ENCODE peak calls at places on chromosomes 7 and 10, in six cellular contexts. One of them, this sample, is unnamed.

GRCh38 chr10:11707936-11708335 is 34.2 kb upstream of the ECHDC3 start:
- DNase-seq in tibial artery: no peak
- DNase-seq in CD8-positive, alpha-beta T cell: no peak
- DNase-seq in activated CD4-positive, alpha-beta T cell treated with anti-CD3 and anti-CD28 coated beads, Interleukin-2, amount 10 ng/mL, durations not matched to agents 7 days and 5 days: no peak
- DNase-seq in lung microvascular endothelial cell: no peak
- DNase-seq in neural crest cell: no peak
- DNase-seq in this sample: no peak

GRCh38 chr10:129758180-129758579 is 205.9 kb downstream of the EBF3 start:
- DNase-seq in tibial artery: no peak
- DNase-seq in CD8-positive, alpha-beta T cell: no peak
- DNase-seq in activated CD4-positive, alpha-beta T cell treated with anti-CD3 and anti-CD28 coated beads, Interleukin-2, amount 10 ng/mL, durations not matched to agents 7 days and 5 days: peak; percentile 1
- DNase-seq in lung microvascular endothelial cell: no peak
- DNase-seq in neural crest cell: no peak
- DNase-seq in this sample: no peak

GRCh38 chr7:71477441-71477840 is 345.5 kb downstream of the GALNT17 start:
- DNase-seq in tibial artery: no peak
- DNase-seq in CD8-positive, alpha-beta T cell: no peak
- DNase-seq in activated CD4-positive, alpha-beta T cell treated with anti-CD3 and anti-CD28 coated beads, Interleukin-2, amount 10 ng/mL, durations not matched to agents 7 days and 5 days: no peak
- DNase-seq in lung microvascular endothelial cell: no peak
- DNase-seq in neural crest cell: no peak
- DNase-seq in this sample: no peak

GRCh38 chr10:93790454-93790853 is 32.7 kb downstream of the LGI1 start:
- DNase-seq in tibial artery: no peak
- DNase-seq in CD8-positive, alpha-beta T cell: no peak
- DNase-seq in activated CD4-positive, alpha-beta T cell treated with anti-CD3 and anti-CD28 coated beads, Interleukin-2, amount 10 ng/mL, durations not matched to agents 7 days and 5 days: no peak
- DNase-seq in lung microvascular endothelial cell: no peak
- DNase-seq in neural crest cell: no peak
- DNase-seq in this sample: no peak

GRCh38 chr7:108813247-108814014 is 243.8 kb downstream of the DNAJB9 start:
- DNase-seq in tibial artery: no peak
- DNase-seq in CD8-positive, alpha-beta T cell: no peak
- DNase-seq in activated CD4-positive, alpha-beta T cell treated with anti-CD3 and anti-CD28 coated beads, Interleukin-2, amount 10 ng/mL, durations not matched to agents 7 days and 5 days: no peak
- DNase-seq in lung microvascular endothelial cell: no peak
- DNase-seq in neural crest cell: no peak
- DNase-seq in this sample: no peak

GRCh38 chr10:90407116-90407515 is 450.7 kb downstream of the HTR7 start:
- DNase-seq in tibial artery: no peak
- DNase-seq in CD8-positive, alpha-beta T cell: no peak
- DNase-seq in activated CD4-positive, alpha-beta T cell treated with anti-CD3 and anti-CD28 coated beads, Interleukin-2, amount 10 ng/mL, durations not matched to agents 7 days and 5 days: no peak
- DNase-seq in lung microvascular endothelial cell: no peak
- DNase-seq in neural crest cell: no peak
- DNase-seq in this sample: no peak

GRCh38 chr7:88693131-88693530 is 66.4 kb upstream of the ZNF804B start:
- DNase-seq in tibial artery: no peak
- DNase-seq in CD8-positive, alpha-beta T cell: no peak
- DNase-seq in activated CD4-positive, alpha-beta T cell treated with anti-CD3 and anti-CD28 coated beads, Interleukin-2, amount 10 ng/mL, durations not matched to agents 7 days and 5 days: no peak
- DNase-seq in lung microvascular endothelial cell: no peak
- DNase-seq in neural crest cell: no peak
- DNase-seq in this sample: no peak

GRCh38 chr10:819326-819725 is 112.2 kb downstream of the LARP4B start:
- DNase-seq in tibial artery: no peak
- DNase-seq in CD8-positive, alpha-beta T cell: no peak
- DNase-seq in activated CD4-positive, alpha-beta T cell treated with anti-CD3 and anti-CD28 coated beads, Interleukin-2, amount 10 ng/mL, durations not matched to agents 7 days and 5 days: no peak
- DNase-seq in lung microvascular endothelial cell: peak; percentile 50
- DNase-seq in neural crest cell: no peak
- DNase-seq in this sample: no peak

GRCh38 chr10:46223064-46223480 is 63.7 kb upstream of the ANTXRL start:
- DNase-seq in tibial artery: no peak
- DNase-seq in CD8-positive, alpha-beta T cell: peak; percentile 19
- DNase-seq in activated CD4-positive, alpha-beta T cell treated with anti-CD3 and anti-CD28 coated beads, Interleukin-2, amount 10 ng/mL, durations not matched to agents 7 days and 5 days: peak; percentile 30
- DNase-seq in lung microvascular endothelial cell: no peak
- DNase-seq in neural crest cell: no peak
- DNase-seq in this sample: no peak

GRCh38 chr7:40499718-40500117 is 364.9 kb downstream of the SUGCT start:
- DNase-seq in tibial artery: no peak
- DNase-seq in CD8-positive, alpha-beta T cell: no peak
- DNase-seq in activated CD4-positive, alpha-beta T cell treated with anti-CD3 and anti-CD28 coated beads, Interleukin-2, amount 10 ng/mL, durations not matched to agents 7 days and 5 days: no peak
- DNase-seq in lung microvascular endothelial cell: no peak
- DNase-seq in neural crest cell: no peak
- DNase-seq in this sample: no peak

GRCh38 chr10:54940418-54940817 is 139.4 kb upstream of the PCDH15 start:
- DNase-seq in tibial artery: no peak
- DNase-seq in CD8-positive, alpha-beta T cell: no peak
- DNase-seq in activated CD4-positive, alpha-beta T cell treated with anti-CD3 and anti-CD28 coated beads, Interleukin-2, amount 10 ng/mL, durations not matched to agents 7 days and 5 days: no peak
- DNase-seq in lung microvascular endothelial cell: peak; percentile 1
- DNase-seq in neural crest cell: no peak
- DNase-seq in this sample: no peak

GRCh38 chr10:97731346-97732051 is 5.4 kb upstream of the ZFYVE27 start:
- DNase-seq in tibial artery: peak; percentile 72
- DNase-seq in CD8-positive, alpha-beta T cell: peak; percentile 60
- DNase-seq in activated CD4-positive, alpha-beta T cell treated with anti-CD3 and anti-CD28 coated beads, Interleukin-2, amount 10 ng/mL, durations not matched to agents 7 days and 5 days: peak; percentile 62
- DNase-seq in lung microvascular endothelial cell: peak; percentile 81
- DNase-seq in neural crest cell: peak; percentile 74
- DNase-seq in this sample: peak; percentile 52

GRCh38 chr10:131803863-131804425 is 96.9 kb upstream of the PPP2R2D start:
- DNase-seq in tibial artery: no peak
- DNase-seq in CD8-positive, alpha-beta T cell: no peak
- DNase-seq in activated CD4-positive, alpha-beta T cell treated with anti-CD3 and anti-CD28 coated beads, Interleukin-2, amount 10 ng/mL, durations not matched to agents 7 days and 5 days: no peak
- DNase-seq in lung microvascular endothelial cell: no peak
- DNase-seq in neural crest cell: no peak
- DNase-seq in this sample: no peak

GRCh38 chr7:523436-524336 is 4.0 kb upstream of the PDGFA start:
- DNase-seq in tibial artery: no peak
- DNase-seq in CD8-positive, alpha-beta T cell: no peak
- DNase-seq in activated CD4-positive, alpha-beta T cell treated with anti-CD3 and anti-CD28 coated beads, Interleukin-2, amount 10 ng/mL, durations not matched to agents 7 days and 5 days: no peak
- DNase-seq in lung microvascular endothelial cell: no peak
- DNase-seq in neural crest cell: no peak
- DNase-seq in this sample: no peak

GRCh38 chr10:123766012-123766411 is 99.9 kb downstream of the GPR26 start:
- DNase-seq in tibial artery: no peak
- DNase-seq in CD8-positive, alpha-beta T cell: no peak
- DNase-seq in activated CD4-positive, alpha-beta T cell treated with anti-CD3 and anti-CD28 coated beads, Interleukin-2, amount 10 ng/mL, durations not matched to agents 7 days and 5 days: no peak
- DNase-seq in lung microvascular endothelial cell: no peak
- DNase-seq in neural crest cell: no peak
- DNase-seq in this sample: no peak

GRCh38 chr7:37518266-37518665 is 69.6 kb upstream of the ELMO1 start:
- DNase-seq in tibial artery: no peak
- DNase-seq in CD8-positive, alpha-beta T cell: no peak
- DNase-seq in activated CD4-positive, alpha-beta T cell treated with anti-CD3 and anti-CD28 coated beads, Interleukin-2, amount 10 ng/mL, durations not matched to agents 7 days and 5 days: no peak
- DNase-seq in lung microvascular endothelial cell: no peak
- DNase-seq in neural crest cell: no peak
- DNase-seq in this sample: no peak

GRCh38 chr7:21618706-21619105 is 75.9 kb downstream of the DNAH11 start:
- DNase-seq in tibial artery: no peak
- DNase-seq in CD8-positive, alpha-beta T cell: no peak
- DNase-seq in activated CD4-positive, alpha-beta T cell treated with anti-CD3 and anti-CD28 coated beads, Interleukin-2, amount 10 ng/mL, durations not matched to agents 7 days and 5 days: no peak
- DNase-seq in lung microvascular endothelial cell: no peak
- DNase-seq in neural crest cell: no peak
- DNase-seq in this sample: no peak

GRCh38 chr7:106129291-106129690 is 17.2 kb upstream of the SYPL1 start:
- DNase-seq in tibial artery: no peak
- DNase-seq in CD8-positive, alpha-beta T cell: no peak
- DNase-seq in activated CD4-positive, alpha-beta T cell treated with anti-CD3 and anti-CD28 coated beads, Interleukin-2, amount 10 ng/mL, durations not matched to agents 7 days and 5 days: no peak
- DNase-seq in lung microvascular endothelial cell: no peak
- DNase-seq in neural crest cell: no peak
- DNase-seq in this sample: no peak

GRCh38 chr7:35504365-35504764 is 190.6 kb downstream of the HERPUD2 start:
- DNase-seq in tibial artery: no peak
- DNase-seq in CD8-positive, alpha-beta T cell: no peak
- DNase-seq in activated CD4-positive, alpha-beta T cell treated with anti-CD3 and anti-CD28 coated beads, Interleukin-2, amount 10 ng/mL, durations not matched to agents 7 days and 5 days: no peak
- DNase-seq in lung microvascular endothelial cell: no peak
- DNase-seq in neural crest cell: no peak
- DNase-seq in this sample: no peak

GRCh38 chr7:134368851-134369533 is 52.3 kb upstream of the SLC35B4 start:
- DNase-seq in tibial artery: peak; percentile 37
- DNase-seq in CD8-positive, alpha-beta T cell: no peak
- DNase-seq in activated CD4-positive, alpha-beta T cell treated with anti-CD3 and anti-CD28 coated beads, Interleukin-2, amount 10 ng/mL, durations not matched to agents 7 days and 5 days: no peak
- DNase-seq in lung microvascular endothelial cell: peak; percentile 85
- DNase-seq in neural crest cell: no peak
- DNase-seq in this sample: no peak

GRCh38 chr10:76626406-76626805 is 1011.2 kb downstream of the KCNMA1 start:
- DNase-seq in tibial artery: no peak
- DNase-seq in CD8-positive, alpha-beta T cell: no peak
- DNase-seq in activated CD4-positive, alpha-beta T cell treated with anti-CD3 and anti-CD28 coated beads, Interleukin-2, amount 10 ng/mL, durations not matched to agents 7 days and 5 days: no peak
- DNase-seq in lung microvascular endothelial cell: no peak
- DNase-seq in neural crest cell: no peak
- DNase-seq in this sample: no peak

GRCh38 chr7:68440870-68441269 is 1157.4 kb upstream of the AUTS2 start:
- DNase-seq in tibial artery: no peak
- DNase-seq in CD8-positive, alpha-beta T cell: no peak
- DNase-seq in activated CD4-positive, alpha-beta T cell treated with anti-CD3 and anti-CD28 coated beads, Interleukin-2, amount 10 ng/mL, durations not matched to agents 7 days and 5 days: no peak
- DNase-seq in lung microvascular endothelial cell: no peak
- DNase-seq in neural crest cell: no peak
- DNase-seq in this sample: no peak

GRCh38 chr10:11563936-11564335 is 47.5 kb downstream of the USP6NL start:
- DNase-seq in tibial artery: no peak
- DNase-seq in CD8-positive, alpha-beta T cell: no peak
- DNase-seq in activated CD4-positive, alpha-beta T cell treated with anti-CD3 and anti-CD28 coated beads, Interleukin-2, amount 10 ng/mL, durations not matched to agents 7 days and 5 days: no peak
- DNase-seq in lung microvascular endothelial cell: no peak
- DNase-seq in neural crest cell: no peak
- DNase-seq in this sample: no peak

GRCh38 chr10:122476034-122476695 is 14.8 kb downstream of the HTRA1 start:
- DNase-seq in tibial artery: no peak
- DNase-seq in CD8-positive, alpha-beta T cell: no peak
- DNase-seq in activated CD4-positive, alpha-beta T cell treated with anti-CD3 and anti-CD28 coated beads, Interleukin-2, amount 10 ng/mL, durations not matched to agents 7 days and 5 days: no peak
- DNase-seq in lung microvascular endothelial cell: no peak
- DNase-seq in neural crest cell: no peak
- DNase-seq in this sample: no peak